ENCODE peak calls at places on chromosome 17, in four cellular contexts. B is M059J; X is PC-9; T is activated naive CD4-positive, alpha-beta T cell. U is an unnamed sample.
A peak's percentile ranks its signal among the peaks of the same experiment; 100 is the strongest.

GRCh38 chr17:56681561-56682266 is 88.2 kb downstream of the NOG start:
- DNase-seq in T (no peak), X (peak; percentile 99), B (peak; percentile 95), U (no peak)

GRCh38 chr17:31052187-31052889 is 42.4 kb upstream of the NF1 start:
- DNase-seq in X (peak; percentile 88), B (peak; percentile 98), T (no peak), U (no peak)

GRCh38 chr17:75011788-75012319 is 616 bp upstream of the MRPL58 start:
- DNase-seq in B (peak; percentile 61), T (no peak), X (no peak), U (no peak)

GRCh38 chr17:33463887-33464286 is 170.8 kb upstream of the ASIC2 start:
- DNase-seq in X (no peak), B (no peak), T (no peak), U (no peak)

GRCh38 chr17:38914741-38915638 is 10.4 kb upstream of the LASP1NB start:
- DNase-seq in T (no peak), B (no peak), X (no peak), U (no peak)

GRCh38 chr17:3956558-3956957 is 7.7 kb downstream of the ATP2A3 start:
- DNase-seq in X (no peak), T (no peak), B (no peak), U (no peak)

GRCh38 chr17:82901836-82902235 is 62.0 kb upstream of the ZNF750 start:
- DNase-seq in B (no peak), X (no peak), T (no peak), U (no peak)

GRCh38 chr17:62617894-62618472 is 9.5 kb upstream of the MRC2 start:
- DNase-seq in T (no peak), X (no peak), B (no peak), U (no peak)

GRCh38 chr17:47720754-47721533 is 12.1 kb upstream of the TBX21 start:
- DNase-seq in B (peak; percentile 80), X (peak; percentile 80), T (peak; percentile 49), U (no peak)

GRCh38 chr17:43877031-43877430 is 30.1 kb downstream of the CD300LG start:
- DNase-seq in T (no peak), X (no peak), B (no peak), U (no peak)

GRCh38 chr17:41655611-41656111 is 31.3 kb upstream of the KRT17 start:
- DNase-seq in T (no peak), X (peak; percentile 96), B (no peak), U (no peak)

GRCh38 chr17:72529386-72529785 is 408.6 kb downstream of the SOX9 start:
- DNase-seq in B (peak; percentile 76), X (no peak), T (no peak), U (no peak)

GRCh38 chr17:76492989-76493501 is 8.2 kb downstream of the RHBDF2 start:
- DNase-seq in X (no peak), T (no peak), B (peak; percentile 81), U (no peak)

GRCh38 chr17:69524854-69525253 is 110.4 kb downstream of the MAP2K6 start:
- DNase-seq in T (no peak), X (no peak), B (peak; percentile 2), U (no peak)

GRCh38 chr17:71983828-71984227 is 137.0 kb upstream of the SOX9 start:
- DNase-seq in T (no peak), X (no peak), B (peak; percentile 20), U (no peak)

U was measured in mesothelial cell of epicardium.